ENCODE peak calls at places on chromosomes 1 and 21, in seven cellular contexts. K is CD4-positive, alpha-beta T cell; D is caudate nucleus; C is mammary epithelial cell; Q is CD8-positive, alpha-beta T cell; B is GM23248; W is IMR-90. A is an unnamed sample.

GRCh38 chr21:46294647-46295176 is 8.6 kb downstream of the YBEY start:
- DNase-seq in K (no peak), D (no peak), C (no peak), Q (no peak), B (peak), W (peak), A (no peak)

GRCh38 chr1:183989078-183989577 is 48.4 kb downstream of the COLGALT2 start:
- DNase-seq in K (no peak), D (no peak), C (peak), Q (no peak), B (peak), W (peak), A (peak)

GRCh38 chr1:241518447-241519307 is 878 bp downstream of the FH start:
- DNase-seq in K (no peak), D (peak), C (peak), Q (no peak), B (peak), W (peak), A (no peak)

GRCh38 chr1:230047114-230047865 is 19.7 kb upstream of the GALNT2 start:
- DNase-seq in K (no peak), D (no peak), C (peak), Q (no peak), B (peak), W (no peak), A (no peak)

GRCh38 chr21:46109251-46110221 is 11.6 kb downstream of the COL6A2 start:
- DNase-seq in K (no peak), D (no peak), C (no peak), Q (no peak), B (no peak), W (no peak), A (no peak)

GRCh38 chr1:214957330-214958137 is 125.0 kb upstream of the KCNK2 start:
- DNase-seq in K (no peak), D (no peak), C (peak), Q (no peak), B (peak), W (peak), A (peak)

GRCh38 chr1:227068883-227069282 is 128.8 kb downstream of the COQ8A start:
- DNase-seq in K (no peak), D (no peak), C (no peak), Q (no peak), B (peak), W (peak), A (no peak)

GRCh38 chr1:80882552-80882951 is 918.2 kb upstream of the ADGRL2 start:
- DNase-seq in K (no peak), D (no peak), C (peak), Q (no peak), B (peak), W (peak), A (no peak)

GRCh38 chr1:155970531-155971167 is 7.7 kb downstream of the ARHGEF2 start:
- DNase-seq in K (no peak), D (peak), C (no peak), Q (no peak), B (peak), W (peak), A (no peak)

GRCh38 chr1:19436716-19437476 is 48.4 kb downstream of the CAPZB start:
- DNase-seq in K (no peak), D (no peak), C (peak), Q (no peak), B (peak), W (no peak), A (no peak)

GRCh38 chr1:40829631-40830245 is 32.4 kb downstream of the CITED4 start:
- DNase-seq in K (no peak), D (no peak), C (no peak), Q (no peak), B (no peak), W (no peak), A (no peak)

GRCh38 chr1:62687421-62687902 is 724 bp downstream of the DOCK7 start:
- DNase-seq in K (peak), D (peak), C (peak), Q (no peak), B (peak), W (peak), A (no peak)

GRCh38 chr1:192949783-192950182 is 109.4 kb downstream of the UCHL5 start:
- DNase-seq in K (no peak), D (no peak), C (no peak), Q (no peak), B (no peak), W (no peak), A (no peak)

GRCh38 chr1:210715072-210715471 is 386.4 kb downstream of the HHAT start:
- DNase-seq in K (no peak), D (peak), C (no peak), Q (no peak), B (no peak), W (no peak), A (peak)

GRCh38 chr1:225763815-225764548 is 13.6 kb upstream of the SRP9 start:
- DNase-seq in K (no peak), D (no peak), C (no peak), Q (no peak), B (peak), W (peak), A (no peak)
- H3K27ac ChIP-seq in K (no peak), D (no peak), C (no peak), Q (no peak), B (peak), W (peak), A (no peak)

DNA sequence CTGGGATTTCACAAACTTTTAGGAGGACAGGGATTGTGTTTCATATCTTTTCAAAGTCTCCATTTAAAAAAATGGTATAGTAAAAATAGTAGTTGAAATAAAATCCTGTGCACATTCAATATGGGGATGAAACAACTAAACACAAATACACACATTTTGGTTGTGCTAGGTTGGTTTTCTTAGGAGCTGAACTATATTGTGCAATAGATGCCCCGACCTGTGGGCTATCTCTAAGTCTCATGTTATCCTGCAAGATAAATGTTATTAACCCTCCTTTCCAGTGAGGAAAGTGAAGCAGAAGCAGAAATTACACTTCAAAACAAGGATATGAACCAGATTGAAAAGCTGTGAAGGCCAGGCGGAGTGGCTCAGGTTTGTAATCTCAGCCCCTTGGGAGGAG is 1.3 kb upstream of the PLD5 start:
- DNase-seq in K (no peak), D (no peak), C (no peak), Q (no peak), B (no peak), W (no peak), A (no peak)
- H3K27ac ChIP-seq in K (no peak), D (no peak), C (peak), Q (no peak), B (no peak), W (no peak), A (no peak)

GRCh38 chr1:3125078-3125477 is 56.1 kb downstream of the PRDM16 start:
- DNase-seq in K (no peak), D (no peak), C (no peak), Q (no peak), B (no peak), W (no peak), A (no peak)
- H3K27ac ChIP-seq in K (no peak), D (peak), C (no peak), Q (no peak), B (no peak), W (no peak), A (no peak)

GRCh38 chr1:197598935-197599334 is 176.3 kb downstream of the DENND1B start:
- DNase-seq in K (no peak), D (no peak), C (no peak), Q (no peak), B (no peak), W (no peak), A (no peak)
- H3K27ac ChIP-seq in K (no peak), D (no peak), C (no peak), Q (no peak), B (no peak), W (no peak), A (no peak)

GRCh38 chr1:202018226-202018475 is 7.8 kb downstream of the ELF3 start:
- DNase-seq in K (no peak), D (no peak), C (no peak), Q (no peak), B (no peak), W (no peak), A (peak)

GRCh38 chr1:202016022-202016624 is 5.7 kb downstream of the ELF3 start:
- DNase-seq in K (no peak), D (no peak), C (no peak), Q (no peak), B (no peak), W (peak), A (no peak)

GRCh38 chr1:202016717-202017384 is 6.5 kb downstream of the ELF3 start:
- DNase-seq in K (no peak), D (no peak), C (no peak), Q (no peak), B (no peak), W (no peak), A (no peak)

GRCh38 chr1:202018476-202019234 is 8.3 kb downstream of the ELF3 start:
- DNase-seq in K (no peak), D (no peak), C (peak), Q (no peak), B (no peak), W (no peak), A (peak)

DNA sequence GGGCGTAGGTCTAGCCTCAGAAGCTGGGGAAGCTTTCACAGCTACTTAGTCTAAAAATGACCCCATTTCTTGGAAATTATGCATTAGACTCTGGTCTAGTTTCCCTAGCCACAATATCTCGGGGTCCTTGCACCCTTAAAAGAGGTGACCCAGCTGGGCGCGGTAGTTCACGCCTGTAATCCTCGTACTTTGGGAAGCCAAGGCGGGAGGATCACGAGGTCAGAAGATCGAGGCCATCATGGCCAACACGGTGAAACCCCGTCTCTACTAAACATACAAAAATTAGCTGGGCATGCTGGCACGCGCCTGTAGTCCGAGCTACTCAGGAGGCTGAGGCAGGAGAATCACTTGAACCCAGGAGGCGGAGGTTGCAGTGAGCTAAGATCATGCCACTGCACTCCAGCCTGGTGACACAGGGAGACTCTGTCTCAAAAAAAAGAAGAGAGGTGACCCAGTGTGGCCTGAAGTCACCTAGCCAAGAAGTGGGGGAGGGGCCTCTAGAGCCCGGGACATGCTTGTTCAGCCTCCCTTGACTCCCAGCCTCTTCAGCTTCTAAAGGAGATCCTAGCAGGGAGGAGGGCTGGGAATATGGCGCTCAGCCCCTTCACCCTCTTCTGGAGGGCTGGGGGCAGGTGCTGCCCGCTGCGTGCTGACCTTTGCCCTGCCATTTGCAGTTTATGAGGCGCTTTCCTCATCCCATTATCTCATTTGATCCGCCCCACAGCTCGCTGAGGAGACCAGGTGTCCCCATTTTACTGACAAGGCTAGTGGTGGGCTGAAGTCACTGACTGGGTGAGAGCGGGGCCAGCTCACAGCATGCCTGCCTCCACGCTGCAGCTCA is 7.2 kb downstream of the ELF3 start:
- DNase-seq in K (no peak), D (no peak), C (no peak), Q (no peak), B (no peak), W (no peak), A (peak)
- H3K27ac ChIP-seq in K (no peak), D (no peak), C (no peak), Q (no peak), B (no peak), W (no peak), A (peak)

GRCh38 chr1:207145401-207146058 is 41.5 kb downstream of the C4BPA start:
- DNase-seq in K (no peak), D (no peak), C (no peak), Q (no peak), B (no peak), W (no peak), A (no peak)
- H3K27ac ChIP-seq in K (no peak), D (no peak), C (no peak), Q (no peak), B (no peak), W (no peak), A (no peak)

A was measured in epithelial cell of prostate.